ENCODE peak calls at places on chromosomes 16 and 17, in five cellular contexts. Y is foreskin fibroblast, H is GM12865, C is IMR-90, U is fibroblast of lung. E is an unnamed sample.
A peak's percentile ranks its signal among the peaks of the same experiment; 100 is the strongest.

GRCh38 chr17:20307325-20307910 is 159.9 kb downstream of the LGALS9B start:
- DNase-seq in H (no peak), U (no peak), C (no peak), Y (no peak), E (no peak)

GRCh38 chr16:637081-638018 is 1.2 kb upstream of the METTL26 start:
- DNase-seq in U (peak; percentile 91), C (peak; percentile 81), Y (peak; percentile 94), H (peak; percentile 95), E (peak; percentile 90)

GRCh38 chr17:38434178-38434665 is 6.0 kb downstream of the ARHGAP23 start:
- DNase-seq in C (no peak), U (no peak), Y (no peak), H (no peak), E (no peak)

GRCh38 chr17:610285-610684 is 104.4 kb downstream of the VPS53 start:
- DNase-seq in C (no peak), H (no peak), Y (no peak), U (no peak), E (no peak)

GRCh38 chr17:17540935-17541639 is 44.9 kb upstream of the RASD1 start:
- DNase-seq in C (no peak), H (no peak), U (no peak), Y (no peak), E (no peak)

GRCh38 chr17:2975469-2975958 is 87.9 kb downstream of the OR1D5 start:
- DNase-seq in Y (no peak), U (no peak), C (no peak), H (no peak), E (no peak)

GRCh38 chr17:44387773-44388172 is 1.7 kb downstream of the ITGA2B start:
- DNase-seq in Y (no peak), C (no peak), H (no peak), U (no peak), E (no peak)

GRCh38 chr16:76913046-76913445 is 277.9 kb upstream of the MON1B start:
- DNase-seq in C (no peak), H (no peak), Y (no peak), U (no peak), E (no peak)

GRCh38 chr17:60863892-60864673 is 186.4 kb downstream of the BCAS3 start:
- DNase-seq in Y (peak; percentile 15), U (peak; percentile 28), C (peak; percentile 9), H (peak; percentile 34), E (peak; percentile 22)

GRCh38 chr17:4896332-4897197 is 2.8 kb upstream of the C17orf107 start:
- DNase-seq in H (no peak), U (no peak), C (no peak), Y (no peak), E (no peak)
- TF ChIP-seq CTCF in H (no peak), U (no peak), C (no peak), Y (no peak), E (no peak)

GRCh38 chr16:24685539-24686432 is 43.7 kb upstream of the TNRC6A start:
- DNase-seq in C (peak; percentile 82), Y (peak; percentile 79), H (no peak), U (peak; percentile 76), E (peak; percentile 87)
- H3K4me3 ChIP-seq in C (no peak overlapping the region), Y (no peak overlapping the region), H (no peak overlapping the region), U (no peak overlapping the region), E (no peak overlapping the region)

DNA sequence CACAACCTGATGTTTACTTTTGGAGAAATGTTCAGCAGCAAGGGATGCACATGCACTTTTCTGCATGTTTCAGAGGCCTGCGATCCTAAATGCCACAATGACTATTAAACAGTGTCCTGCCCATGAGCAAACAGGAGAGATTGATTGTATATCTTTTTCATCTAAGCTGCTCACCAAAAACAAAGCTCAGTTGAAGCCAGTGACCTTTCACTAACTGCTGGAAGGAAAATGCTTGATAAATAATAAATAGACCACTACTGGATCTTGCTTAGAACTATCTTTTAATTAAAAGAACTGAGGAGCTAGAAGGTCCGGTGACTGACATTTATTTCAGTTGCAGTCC is 16.3 kb downstream of the MRPS23 start:
- DNase-seq in C (no peak), Y (no peak), U (no peak), H (no peak), E (no peak)
- TF ChIP-seq CTCF in C (no peak), Y (no peak), U (no peak), H (no peak), E (no peak)

GRCh38 chr16:2971985-2972784 is 3.0 kb downstream of the PAQR4 start:
- DNase-seq in H (no peak), Y (no peak), C (no peak), U (no peak), E (no peak)

GRCh38 chr16:2971134-2971984 is 2.2 kb downstream of the PAQR4 start:
- DNase-seq in C (no peak), H (no peak), Y (no peak), U (no peak), E (no peak)

GRCh38 chr16:2968738-2969544 is at the start of gene PAQR4:
- DNase-seq in C (peak; percentile 81), Y (peak; percentile 96), H (peak; percentile 95), U (peak; percentile 78), E (peak; percentile 85)

GRCh38 chr16:2969545-2970521 is 685 bp downstream of the PAQR4 start:
- DNase-seq in Y (peak; percentile 79), C (peak; percentile 49), H (peak; percentile 86), U (peak; percentile 19), E (peak; percentile 33)

DNA sequence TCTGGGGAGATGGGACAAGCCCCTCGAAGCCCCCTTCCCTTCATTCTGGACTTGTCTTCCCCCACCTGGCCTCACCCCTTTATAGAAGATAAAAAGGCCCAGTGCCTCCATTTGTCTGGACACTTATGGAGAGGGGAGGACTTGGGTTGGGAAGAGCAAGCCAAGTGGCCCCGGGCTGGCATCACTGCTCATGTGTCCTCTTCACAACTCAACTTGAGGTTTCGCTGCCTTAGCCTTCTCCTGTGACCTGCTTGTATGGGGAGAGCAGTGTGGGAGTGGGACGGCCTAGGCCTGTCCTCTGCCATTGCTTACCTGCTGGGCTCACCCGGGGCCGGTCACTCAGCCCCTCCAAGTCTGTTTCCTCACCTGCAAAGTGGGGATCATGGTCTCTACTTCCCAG is 1.4 kb downstream of the PAQR4 start:
- DNase-seq in C (no peak), U (no peak), Y (no peak), H (no peak), E (no peak)
- H3K4me3 ChIP-seq in C (no peak overlapping the region), U (no peak overlapping the region), Y (peak overlapping the region; percentile 55), H (peak overlapping the region; percentile 76), E (no peak overlapping the region)

GRCh38 chr16:19213885-19214284 is 45.8 kb downstream of the SYT17 start:
- DNase-seq in H (no peak), U (no peak), Y (no peak), C (no peak), E (no peak)
- TF ChIP-seq CTCF in H (peak; percentile 15), U (no peak), Y (no peak), C (no peak), E (no peak)

GRCh38 chr17:46011711-46012505 is 12.9 kb downstream of the STH start:
- DNase-seq in H (no peak), C (no peak), U (no peak), Y (no peak), E (no peak)

GRCh38 chr17:46008591-46008990 is 9.5 kb downstream of the STH start:
- DNase-seq in H (no peak), U (no peak), Y (no peak), C (no peak), E (no peak)

GRCh38 chr17:46007461-46007965 is 8.5 kb downstream of the STH start:
- DNase-seq in H (no peak), Y (no peak), C (no peak), U (no peak), E (no peak)

GRCh38 chr17:46010597-46011186 is 11.6 kb downstream of the STH start:
- DNase-seq in U (no peak), H (no peak), C (no peak), Y (no peak), E (no peak)

GRCh38 chr17:46009681-46010596 is 10.9 kb downstream of the STH start:
- DNase-seq in Y (peak; percentile 71), U (peak; percentile 40), C (peak; percentile 62), H (no peak), E (peak; percentile 30)
- H3K4me3 ChIP-seq in Y (no peak overlapping the region), U (no peak overlapping the region), C (no peak overlapping the region), H (no peak overlapping the region), E (no peak overlapping the region)

E was measured in astrocyte of the spinal cord.